ENCODE peak calls at places on chromosome 6, in five cellular contexts. One of them, this sample, is unnamed.

GRCh38 chr6:166460473-166461437 is 78.0 kb upstream of the MPC1 start:
- DNase-seq in IMR-90: peak
- DNase-seq in NCI-H2107: no peak
- DNase-seq in GDM1: no peak
- DNase-seq in cardiac fibroblast: no peak
- DNase-seq in this sample: no peak

GRCh38 chr6:54519161-54519560 is 210.9 kb downstream of the TINAG start:
- DNase-seq in cardiac fibroblast: no peak
- DNase-seq in NCI-H2107: no peak
- DNase-seq in GDM1: no peak
- DNase-seq in IMR-90: no peak
- DNase-seq in this sample: no peak

GRCh38 chr6:167795874-167796667 is 30.6 kb upstream of the AFDN start:
- DNase-seq in IMR-90: no peak
- DNase-seq in NCI-H2107: no peak
- DNase-seq in GDM1: no peak
- DNase-seq in cardiac fibroblast: no peak
- DNase-seq in this sample: no peak

GRCh38 chr6:5300206-5300764 is 39.0 kb downstream of the FARS2 start:
- DNase-seq in NCI-H2107: no peak
- DNase-seq in IMR-90: no peak
- DNase-seq in cardiac fibroblast: no peak
- DNase-seq in GDM1: no peak
- DNase-seq in this sample: no peak

GRCh38 chr6:372336-372911 is 19.1 kb upstream of the IRF4 start:
- DNase-seq in IMR-90: no peak
- DNase-seq in NCI-H2107: no peak
- DNase-seq in GDM1: no peak
- DNase-seq in cardiac fibroblast: no peak
- DNase-seq in this sample: no peak

GRCh38 chr6:24919404-24919892 is 16.3 kb downstream of the RIPOR2 start:
- DNase-seq in GDM1: no peak
- DNase-seq in cardiac fibroblast: no peak
- DNase-seq in IMR-90: no peak
- DNase-seq in NCI-H2107: no peak
- DNase-seq in this sample: no peak

GRCh38 chr6:134288538-134289203 is 29.2 kb downstream of the SGK1 start:
- DNase-seq in cardiac fibroblast: peak
- DNase-seq in NCI-H2107: no peak
- DNase-seq in GDM1: no peak
- DNase-seq in IMR-90: peak
- DNase-seq in this sample: peak

GRCh38 chr6:136734977-136735376 is 57.3 kb downstream of the MAP3K5 start:
- DNase-seq in IMR-90: no peak
- DNase-seq in GDM1: no peak
- DNase-seq in cardiac fibroblast: no peak
- DNase-seq in NCI-H2107: no peak
- DNase-seq in this sample: no peak

GRCh38 chr6:150549577-150550184 is 50.0 kb upstream of the PLEKHG1 start:
- DNase-seq in GDM1: no peak
- DNase-seq in cardiac fibroblast: no peak
- DNase-seq in NCI-H2107: peak
- DNase-seq in IMR-90: no peak
- DNase-seq in this sample: no peak

GRCh38 chr6:24493945-24494725 is 634 bp upstream of the ALDH5A1 start:
- DNase-seq in NCI-H2107: no peak
- DNase-seq in GDM1: no peak
- DNase-seq in IMR-90: no peak
- DNase-seq in cardiac fibroblast: no peak
- DNase-seq in this sample: no peak

GRCh38 chr6:53359843-53360834 is 11.4 kb upstream of the ELOVL5 start:
- DNase-seq in cardiac fibroblast: peak
- DNase-seq in GDM1: no peak
- DNase-seq in IMR-90: peak
- DNase-seq in NCI-H2107: no peak
- DNase-seq in this sample: no peak

GRCh38 chr6:42315991-42316378 is 98.3 kb upstream of the MRPS10 start:
- DNase-seq in cardiac fibroblast: peak
- DNase-seq in IMR-90: peak
- DNase-seq in GDM1: no peak
- DNase-seq in NCI-H2107: no peak
- DNase-seq in this sample: peak

GRCh38 chr6:13724174-13724573 is 12.5 kb upstream of the RANBP9 start:
- DNase-seq in cardiac fibroblast: no peak
- DNase-seq in NCI-H2107: no peak
- DNase-seq in IMR-90: no peak
- DNase-seq in GDM1: peak
- DNase-seq in this sample: no peak

GRCh38 chr6:157059781-157060180 is 263.5 kb downstream of the TMEM242 start:
- DNase-seq in NCI-H2107: no peak
- DNase-seq in IMR-90: no peak
- DNase-seq in GDM1: no peak
- DNase-seq in cardiac fibroblast: no peak
- DNase-seq in this sample: no peak

GRCh38 chr6:133591330-133591729 is 297.6 kb upstream of the TCF21 start:
- DNase-seq in NCI-H2107: no peak
- DNase-seq in cardiac fibroblast: no peak
- DNase-seq in IMR-90: peak
- DNase-seq in GDM1: no peak
- DNase-seq in this sample: no peak

GRCh38 chr6:17397764-17398194 is 4.4 kb downstream of the CAP2 start:
- DNase-seq in GDM1: no peak
- DNase-seq in IMR-90: no peak
- DNase-seq in NCI-H2107: no peak
- DNase-seq in cardiac fibroblast: peak
- DNase-seq in this sample: no peak

GRCh38 chr6:41723178-41723935 is 12.1 kb downstream of the TFEB start:
- DNase-seq in IMR-90: peak
- DNase-seq in GDM1: peak
- DNase-seq in NCI-H2107: peak
- DNase-seq in cardiac fibroblast: peak
- DNase-seq in this sample: peak

GRCh38 chr6:82612475-82612874 is 248.9 kb downstream of the TPBG start:
- DNase-seq in IMR-90: no peak
- DNase-seq in NCI-H2107: no peak
- DNase-seq in cardiac fibroblast: no peak
- DNase-seq in GDM1: no peak
- DNase-seq in this sample: no peak

GRCh38 chr6:8219352-8219943 is 117.1 kb upstream of the EEF1E1 start:
- DNase-seq in IMR-90: peak
- DNase-seq in GDM1: peak
- DNase-seq in cardiac fibroblast: peak
- DNase-seq in NCI-H2107: no peak
- DNase-seq in this sample: peak

GRCh38 chr6:159065751-159066329 is 21.0 kb upstream of the TAGAP start:
- DNase-seq in cardiac fibroblast: no peak
- DNase-seq in IMR-90: no peak
- DNase-seq in NCI-H2107: no peak
- DNase-seq in GDM1: no peak
- DNase-seq in this sample: no peak

GRCh38 chr6:113352831-113353230 is 504.3 kb upstream of the MARCKS start:
- DNase-seq in IMR-90: no peak
- DNase-seq in cardiac fibroblast: no peak
- DNase-seq in NCI-H2107: no peak
- DNase-seq in GDM1: no peak
- DNase-seq in this sample: no peak

GRCh38 chr6:8904754-8905153 is 469.4 kb upstream of the SLC35B3 start:
- DNase-seq in cardiac fibroblast: no peak
- DNase-seq in NCI-H2107: no peak
- DNase-seq in GDM1: no peak
- DNase-seq in IMR-90: no peak
- DNase-seq in this sample: peak

This sample was measured in HL-60.